ENCODE peak calls at places on chromosomes 16 and 17, in seven cellular contexts. B, W, V, Q, N, U and F are unnamed samples.

GRCh38 chr17:35448214-35448898 is at the start of gene SLFN13:
- DNase-seq in U (no peak), V (peak; percentile 96), N (no peak), B (peak; percentile 87), W (peak; percentile 84), Q (peak; percentile 57), F (peak; percentile 49)

GRCh38 chr17:46179375-46179999 is 13.7 kb downstream of the KANSL1 start:
- DNase-seq in W (no peak), V (peak; percentile 74), U (no peak), N (no peak), B (no peak), Q (no peak), F (no peak)

GRCh38 chr17:37373530-37374159 is 2.1 kb upstream of the C17orf78 start:
- DNase-seq in N (peak; percentile 42), W (peak; percentile 37), U (peak; percentile 68), Q (peak; percentile 71), V (peak; percentile 90), B (no peak), F (no peak)

GRCh38 chr17:48541036-48541573 is 3.8 kb downstream of the HOXB2 start:
- DNase-seq in V (no peak), B (no peak), U (no peak), N (no peak), Q (no peak), W (no peak), F (no peak)

GRCh38 chr17:72657467-72658317 is 434.8 kb downstream of the SLC39A11 start:
- DNase-seq in V (peak; percentile 13), N (no peak), W (no peak), B (no peak), Q (no peak), U (no peak), F (no peak)

GRCh38 chr17:4594406-4595349 is 10.3 kb downstream of the SMTNL2 start:
- DNase-seq in Q (no peak), U (no peak), N (no peak), B (no peak), V (peak; percentile 54), W (no peak), F (no peak)

GRCh38 chr17:67283727-67284516 is 38.9 kb upstream of the HELZ start:
- DNase-seq in Q (no peak), U (no peak), V (no peak), N (no peak), W (no peak), B (no peak), F (no peak)

GRCh38 chr17:1040216-1040600 is 43.3 kb downstream of the TIMM22 start:
- DNase-seq in V (no peak), N (no peak), U (no peak), B (peak; percentile 64), Q (peak; percentile 45), W (no peak), F (no peak)

GRCh38 chr16:71474864-71475263 is 12.8 kb upstream of the ZNF23 start:
- DNase-seq in N (peak; percentile 79), B (no peak), Q (peak; percentile 93), V (no peak), W (no peak), U (peak; percentile 63), F (peak; percentile 73)

GRCh38 chr16:55033225-55034156 is 102.8 kb downstream of the IRX5 start:
- DNase-seq in V (no peak), B (no peak), U (no peak), N (no peak), Q (no peak), W (no peak), F (no peak)

GRCh38 chr16:77759821-77760220 is 28.5 kb upstream of the VAT1L start:
- DNase-seq in Q (no peak), V (no peak), B (no peak), W (no peak), N (no peak), U (no peak), F (no peak)

GRCh38 chr16:22098538-22099255 is 6.4 kb downstream of the VWA3A start:
- DNase-seq in U (no peak), Q (peak; percentile 33), B (no peak), V (peak; percentile 66), W (no peak), N (no peak), F (no peak)

GRCh38 chr16:82152641-82153094 is 17.4 kb downstream of the MPHOSPH6 start:
- DNase-seq in B (no peak), U (peak; percentile 2), Q (peak; percentile 73), V (no peak), W (no peak), N (no peak), F (no peak)

GRCh38 chr17:64218066-64218465 is 45.0 kb downstream of the TEX2 start:
- DNase-seq in U (no peak), W (no peak), N (no peak), B (no peak), V (peak; percentile 73), Q (no peak), F (no peak)

GRCh38 chr17:48261297-48261880 is 153.8 kb downstream of the SNX11 start:
- DNase-seq in N (no peak), B (peak; percentile 29), W (no peak), V (peak; percentile 58), Q (no peak), U (no peak), F (no peak)

GRCh38 chr16:709651-710499 is 4.3 kb upstream of the FBXL16 start:
- DNase-seq in N (peak; percentile 17), B (peak; percentile 79), U (peak; percentile 62), W (no peak), V (no peak), Q (peak; percentile 78), F (no peak)

GRCh38 chr17:238964-239259 is 57.5 kb upstream of the DOC2B start:
- DNase-seq in V (no peak), W (peak; percentile 3), N (no peak), U (no peak), Q (no peak), B (peak; percentile 8), F (no peak)

GRCh38 chr17:36856921-36857381 is 80.3 kb upstream of the LHX1 start:
- DNase-seq in W (no peak), U (no peak), N (no peak), Q (peak; percentile 20), V (no peak), B (no peak), F (no peak)

GRCh38 chr17:41530062-41531048 is 2.2 kb upstream of the KRT19 start:
- DNase-seq in V (no peak), U (peak; percentile 61), W (no peak), N (peak; percentile 40), Q (peak; percentile 89), B (no peak), F (peak; percentile 96)

GRCh38 chr16:47519037-47519436 is 57.9 kb downstream of the PHKB start:
- DNase-seq in W (no peak), V (no peak), N (no peak), U (no peak), B (no peak), Q (no peak), F (no peak)

GRCh38 chr16:88770459-88771293 is 14.3 kb downstream of the PIEZO1 start:
- DNase-seq in Q (no peak), U (peak; percentile 63), W (peak; percentile 61), V (no peak), B (peak; percentile 70), N (no peak), F (peak; percentile 86)

GRCh38 chr16:7731121-7731520 is 398.5 kb downstream of the RBFOX1 start:
- DNase-seq in N (no peak), V (no peak), B (no peak), U (no peak), Q (no peak), W (no peak), F (no peak)

GRCh38 chr17:64788286-64789060 is 126.4 kb upstream of the SMURF2 start:
- DNase-seq in B (no peak), W (no peak), V (no peak), Q (no peak), U (no peak), N (no peak), F (no peak)

GRCh38 chr17:38871247-38871991 is 1.6 kb downstream of the LASP1 start:
- DNase-seq in Q (peak; percentile 82), V (peak; percentile 67), B (peak; percentile 76), N (no peak), U (no peak), W (peak; percentile 50), F (no peak)

GRCh38 chr16:2257726-2258125 is 6.3 kb upstream of the ECI1 start:
- DNase-seq in U (no peak), N (no peak), Q (no peak), W (no peak), B (no peak), V (no peak), F (no peak)

DNA sequence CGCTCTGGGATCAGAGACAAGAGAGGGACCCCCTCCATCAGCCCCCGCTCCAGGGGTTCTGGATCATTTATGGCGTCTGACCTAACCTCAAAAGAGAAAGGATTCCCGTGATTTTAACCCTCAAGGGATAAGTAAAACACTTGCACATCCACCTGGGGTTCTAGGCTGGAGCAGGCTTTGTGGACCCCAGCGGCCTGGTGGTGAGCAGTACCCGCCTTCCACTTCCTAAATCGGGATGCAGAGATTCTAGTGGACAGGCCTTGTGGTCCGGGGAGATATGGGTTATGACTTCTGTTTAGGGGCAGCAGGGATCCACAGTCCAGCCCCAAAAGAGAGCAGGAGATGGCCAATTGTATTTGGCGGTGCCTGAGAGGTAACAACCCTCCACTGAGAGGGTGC is 684 bp upstream of the PITPNM3 start:
- DNase-seq in Q (no peak), N (no peak), B (no peak), W (no peak), U (no peak), V (no peak), F (no peak)
- H3K4me3 ChIP-seq in Q (no peak overlapping the region), N (no peak overlapping the region), B (no peak overlapping the region), W (peak overlapping the region; percentile 67), U (no peak overlapping the region), V (no peak overlapping the region), F (no peak overlapping the region)

GRCh38 chr16:13997526-13997925 is 73.6 kb upstream of the MRTFB start:
- DNase-seq in B (no peak), Q (no peak), W (no peak), V (no peak), N (no peak), U (no peak), F (no peak)
- H3K4me3 ChIP-seq in B (no peak overlapping the region), Q (no peak overlapping the region), W (no peak overlapping the region), V (no peak overlapping the region), N (no peak overlapping the region), U (no peak overlapping the region), F (no peak overlapping the region)

DNA sequence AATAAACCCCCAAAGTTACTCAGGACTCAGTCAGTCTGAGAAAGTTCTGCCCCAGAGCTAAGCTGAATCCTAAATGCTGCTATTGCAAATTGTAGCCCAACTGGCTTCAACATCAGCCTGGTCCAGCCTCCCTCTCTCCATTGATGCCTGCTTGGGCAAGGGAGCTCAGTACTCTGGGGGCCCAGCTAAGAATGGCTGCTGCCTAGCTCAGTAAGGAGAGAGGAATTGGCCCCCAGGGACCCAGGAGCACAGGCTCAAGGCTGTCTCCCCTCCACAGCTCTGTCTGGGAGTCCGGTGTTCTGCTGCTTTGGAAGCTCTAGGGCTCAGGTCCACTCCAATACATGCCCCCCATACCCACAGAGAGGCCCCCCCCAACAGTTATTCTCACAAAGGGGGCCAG is 1.6 kb downstream of the UNC119 start:
- DNase-seq in N (no peak), W (no peak), Q (no peak), U (no peak), B (no peak), V (no peak), F (no peak)
- H3K4me3 ChIP-seq in N (no peak overlapping the region), W (no peak overlapping the region), Q (no peak overlapping the region), U (no peak overlapping the region), B (no peak overlapping the region), V (peak overlapping the region; percentile 70), F (no peak overlapping the region)

DNA sequence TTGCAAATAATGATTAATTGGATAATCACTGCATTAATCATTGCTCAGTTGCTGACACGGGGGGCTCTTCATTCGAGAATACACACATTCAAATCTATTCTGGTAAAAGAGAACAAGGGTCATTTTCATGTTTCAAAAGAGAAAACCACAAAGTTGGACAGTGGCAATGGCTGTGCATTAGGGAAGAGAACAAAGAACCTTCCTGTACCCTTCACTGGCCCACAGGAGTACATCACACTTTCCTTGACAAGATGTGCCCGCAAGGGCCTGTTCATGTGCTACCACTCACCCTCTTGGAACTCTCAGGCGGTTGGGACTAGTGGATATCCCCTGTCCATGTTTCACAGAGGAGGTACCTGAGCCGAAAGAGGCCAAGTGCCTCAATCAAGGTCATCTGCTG is 223.2 kb downstream of the ZFHX3 start:
- DNase-seq in W (no peak), Q (no peak), B (no peak), V (no peak), U (no peak), N (no peak), F (no peak)
- H3K4me3 ChIP-seq in W (no peak overlapping the region), Q (no peak overlapping the region), B (no peak overlapping the region), V (no peak overlapping the region), U (no peak overlapping the region), N (no peak overlapping the region), F (no peak overlapping the region)